ENCODE peak calls at places on chromosomes 1 and 21, in seven cellular contexts. U, A, T, L, K, P and V are unnamed samples.

GRCh38 chr1:227805606-227806197 is 9.8 kb upstream of the PRSS38 start:
- DNase-seq in K (no peak), P (no peak), T (peak), L (peak), U (no peak), A (no peak), V (peak)

GRCh38 chr1:62744594-62745577 is 39.0 kb upstream of the ATG4C start:
- DNase-seq in P (no peak), U (no peak), L (no peak), A (no peak), T (no peak), K (no peak), V (no peak)

GRCh38 chr1:109539676-109540075 is at the start of gene GPR61:
- DNase-seq in U (no peak), T (no peak), L (peak), A (no peak), K (peak), P (no peak), V (no peak)

GRCh38 chr1:236896716-236897115 is 101.6 kb downstream of the MTR start:
- DNase-seq in P (no peak), A (no peak), K (no peak), T (no peak), U (no peak), L (no peak), V (no peak)

GRCh38 chr1:201275266-201275666 is 8.0 kb upstream of the PKP1 start:
- DNase-seq in A (no peak), L (no peak), P (no peak), T (peak), U (no peak), K (no peak), V (peak)

GRCh38 chr1:207832796-207833195 is 78.1 kb downstream of the CD34 start:
- DNase-seq in T (no peak), K (no peak), U (no peak), L (no peak), P (no peak), A (no peak), V (no peak)

GRCh38 chr1:100398648-100399047 is 46.3 kb downstream of the CDC14A start:
- DNase-seq in T (no peak), U (no peak), K (no peak), A (no peak), P (no peak), L (no peak), V (no peak)

GRCh38 chr1:31181515-31182343 is 58.0 kb downstream of the NKAIN1 start:
- DNase-seq in T (peak), U (peak), K (peak), P (peak), L (peak), A (no peak), V (peak)

GRCh38 chr1:13700521-13701273 is 709 bp downstream of the PRDM2 start:
- DNase-seq in L (peak), K (no peak), T (peak), A (no peak), P (peak), U (peak), V (peak)

GRCh38 chr1:8089535-8090228 is 63.6 kb upstream of the ERRFI1 start:
- DNase-seq in A (no peak), L (no peak), U (no peak), K (no peak), P (no peak), T (peak), V (peak)

GRCh38 chr1:30814292-30814691 is 56.7 kb upstream of the LAPTM5 start:
- DNase-seq in T (no peak), A (no peak), P (no peak), K (no peak), L (no peak), U (no peak), V (no peak)

GRCh38 chr1:208668991-208669390 is 424.8 kb upstream of the PLXNA2 start:
- DNase-seq in P (no peak), T (no peak), U (no peak), K (peak), L (peak), A (no peak), V (no peak)

GRCh38 chr1:54248966-54249365 is 49.0 kb downstream of the MRPL37 start:
- DNase-seq in U (no peak), L (peak), T (peak), A (no peak), P (no peak), K (no peak), V (peak)

GRCh38 chr1:201570158-201570885 is 31.4 kb downstream of the NAV1 start:
- DNase-seq in T (no peak), P (no peak), U (no peak), K (no peak), A (no peak), L (no peak), V (no peak)

GRCh38 chr1:24003331-24003972 is 23.3 kb upstream of the SRSF10 start:
- DNase-seq in A (no peak), P (peak), T (peak), U (no peak), L (peak), K (no peak), V (peak)

GRCh38 chr1:243731974-243732373 is 118.1 kb downstream of the AKT3 start:
- DNase-seq in A (no peak), T (no peak), K (no peak), P (no peak), L (no peak), U (no peak), V (no peak)

GRCh38 chr21:24223625-24224024 is 1383.7 kb downstream of the MRPL39 start:
- DNase-seq in K (no peak), A (no peak), P (no peak), U (no peak), L (no peak), T (peak), V (no peak)

GRCh38 chr21:15018382-15018781 is 46.4 kb downstream of the NRIP1 start:
- DNase-seq in K (no peak), P (no peak), U (no peak), L (no peak), T (no peak), A (no peak), V (no peak)

GRCh38 chr1:9078035-9078948 is 8.9 kb upstream of the SLC2A5 start:
- DNase-seq in U (no peak), P (peak), L (peak), A (no peak), K (no peak), T (peak), V (peak)

GRCh38 chr21:40053007-40053406 is 185.8 kb downstream of the PCP4 start:
- DNase-seq in A (peak), U (no peak), L (no peak), P (no peak), T (no peak), K (no peak), V (no peak)

GRCh38 chr1:13892671-13893325 is 192.8 kb downstream of the PRDM2 start:
- DNase-seq in U (peak), L (no peak), T (no peak), K (peak), A (no peak), P (no peak), V (no peak)

GRCh38 chr1:9289724-9290493 is 2.8 kb upstream of the SPSB1 start:
- DNase-seq in L (peak), K (no peak), P (no peak), A (peak), T (peak), U (no peak), V (peak)

GRCh38 chr1:83929184-83929583 is 69.7 kb downstream of the TTLL7 start:
- DNase-seq in T (peak), K (no peak), L (peak), A (no peak), P (no peak), U (no peak), V (peak)

GRCh38 chr21:27422435-27422834 is 455.5 kb upstream of the ADAMTS5 start:
- DNase-seq in P (no peak), K (no peak), T (no peak), L (peak), A (no peak), U (no peak), V (peak)

GRCh38 chr1:213549982-213550381 is 437.8 kb upstream of the PROX1 start:
- DNase-seq in K (no peak), L (no peak), T (no peak), U (no peak), A (no peak), P (no peak), V (no peak)

GRCh38 chr1:16195518-16195905 is 16.9 kb downstream of the ARHGEF19 start:
- DNase-seq in T (no peak), K (no peak), L (no peak), P (no peak), A (no peak), U (peak), V (no peak)

GRCh38 chr1:52637946-52638345 is 5.0 kb downstream of the SHISAL2A start:
- DNase-seq in P (no peak), T (no peak), A (no peak), K (peak), L (no peak), U (no peak), V (no peak)

GRCh38 chr1:13725714-13726175 is 25.8 kb downstream of the PRDM2 start:
- DNase-seq in K (peak), U (no peak), T (no peak), A (no peak), P (peak), L (peak), V (peak)

GRCh38 chr1:54800899-54801759 is at the start of gene TTC22:
- DNase-seq in U (peak), A (no peak), K (no peak), L (no peak), P (peak), T (no peak), V (no peak)

GRCh38 chr1:119209943-119210342 is 69.5 kb upstream of the WARS2 start:
- DNase-seq in K (no peak), T (no peak), A (no peak), P (no peak), L (peak), U (no peak), V (peak)

GRCh38 chr1:58823481-58824010 is 39.7 kb upstream of the JUN start:
- DNase-seq in T (peak), U (no peak), P (no peak), A (no peak), K (peak), L (peak), V (peak)

DNA sequence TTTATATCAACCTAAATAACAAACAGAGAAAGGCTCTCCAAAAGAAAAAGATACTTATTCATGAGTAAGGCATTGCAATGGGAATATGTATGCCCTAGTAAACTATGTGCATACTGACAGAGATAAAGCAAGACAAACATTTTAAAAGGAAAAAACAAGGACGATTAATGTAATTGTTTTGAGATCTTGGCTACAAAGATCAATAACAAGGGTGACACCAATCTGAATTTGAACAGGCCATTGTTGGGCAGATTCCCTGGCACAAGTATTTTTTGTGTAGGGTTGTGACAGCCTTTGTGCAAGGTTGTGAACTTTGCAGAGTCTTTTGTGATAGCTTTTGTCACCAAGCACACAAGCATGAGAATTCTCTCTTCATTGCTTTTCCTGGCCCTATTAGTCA is 85.3 kb downstream of the EDEM3 start:
- DNase-seq in L (no peak), T (no peak), P (no peak), K (no peak), A (no peak), U (no peak), V (no peak)
- H3K4me3 ChIP-seq in L (no peak), T (no peak), P (no peak), K (no peak), A (no peak), U (no peak), V (no peak)

GRCh38 chr21:44510508-44511218 is 29.3 kb downstream of the KRTAP10-1 start:
- DNase-seq in L (peak), K (peak), A (no peak), U (peak), T (peak), P (peak), V (peak)

GRCh38 chr21:44510109-44510507 is 29.9 kb downstream of the KRTAP10-1 start:
- DNase-seq in L (no peak), U (no peak), P (no peak), K (no peak), A (no peak), T (no peak), V (no peak)

GRCh38 chr21:44508711-44509445 is 31.1 kb downstream of the KRTAP10-1 start:
- DNase-seq in P (no peak), L (no peak), A (no peak), K (no peak), T (no peak), U (no peak), V (no peak)

GRCh38 chr21:44508426-44508710 is 31.6 kb downstream of the KRTAP10-1 start:
- DNase-seq in U (no peak), P (no peak), K (no peak), L (no peak), A (no peak), T (no peak), V (no peak)

GRCh38 chr21:44509539-44509938 is 30.5 kb downstream of the KRTAP10-1 start:
- DNase-seq in T (no peak), U (no peak), A (no peak), K (no peak), P (no peak), L (no peak), V (no peak)
- TF ChIP-seq CTCF in T (no peak), U (no peak), A (no peak), K (no peak), P (peak), L (no peak), V (no peak)

DNA sequence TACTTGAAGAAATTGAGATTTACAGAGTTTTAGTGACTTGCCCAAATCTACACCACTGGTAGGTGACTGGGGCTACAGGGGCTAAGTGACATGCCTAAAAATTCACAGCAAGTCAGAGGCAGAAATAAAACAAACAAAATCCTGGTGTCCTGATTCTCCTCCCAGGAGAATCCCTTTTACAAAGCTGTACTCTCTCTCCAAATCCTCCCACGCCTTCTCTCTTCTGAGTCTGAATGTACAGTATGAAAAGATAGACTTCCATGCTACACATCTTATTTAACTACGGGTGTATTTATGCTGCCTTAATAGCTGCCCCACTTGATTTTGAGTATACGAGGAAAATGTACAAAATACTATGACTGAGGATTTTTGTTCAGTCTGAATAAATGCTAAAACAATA is 65.4 kb downstream of the SGIP1 start:
- DNase-seq in L (no peak), U (no peak), T (no peak), K (no peak), A (no peak), P (no peak), V (peak)
- H3K4me3 ChIP-seq in L (no peak), U (no peak), T (no peak), K (no peak), A (no peak), P (no peak), V (no peak)

GRCh38 chr1:96966536-96967138 is 245.1 kb downstream of the PTBP2 start:
- DNase-seq in K (peak), A (peak), T (peak), U (peak), L (peak), P (peak), V (peak)
- TF ChIP-seq CTCF in K (peak), A (peak), T (peak), U (peak), L (peak), P (peak), V (peak)

GRCh38 chr1:18956189-18957135 is at the start of gene IFFO2:
- DNase-seq in L (peak), U (peak), P (peak), A (peak), K (peak), T (peak), V (peak)

GRCh38 chr1:18959591-18959990 is 3.1 kb upstream of the IFFO2 start:
- DNase-seq in T (no peak), P (no peak), U (no peak), L (no peak), A (no peak), K (no peak), V (no peak)

GRCh38 chr1:18955442-18956188 is 861 bp downstream of the IFFO2 start:
- DNase-seq in T (no peak), U (peak), P (peak), L (peak), K (peak), A (no peak), V (peak)

GRCh38 chr1:18957136-18957521 is 653 bp upstream of the IFFO2 start:
- DNase-seq in K (peak), T (no peak), U (no peak), A (no peak), L (no peak), P (no peak), V (no peak)

GRCh38 chr1:18957532-18958295 is 1.2 kb upstream of the IFFO2 start:
- DNase-seq in P (no peak), A (no peak), L (no peak), T (no peak), U (peak), K (no peak), V (no peak)
- H3K4me3 ChIP-seq in P (no peak), A (peak), L (peak), T (no peak), U (no peak), K (peak), V (peak)

GRCh38 chr1:82790556-82790955 is 989.8 kb downstream of the ADGRL2 start:
- DNase-seq in P (no peak), K (no peak), L (no peak), T (no peak), U (no peak), A (no peak), V (no peak)

GRCh38 chr1:82801151-82801550 is 1000.4 kb downstream of the ADGRL2 start:
- DNase-seq in T (no peak), L (no peak), K (no peak), P (no peak), A (no peak), U (no peak), V (no peak)

GRCh38 chr1:82792151-82792550 is 991.4 kb downstream of the ADGRL2 start:
- DNase-seq in U (no peak), L (no peak), P (no peak), K (no peak), A (no peak), T (no peak), V (no peak)

GRCh38 chr1:82795503-82796149 is 994.9 kb downstream of the ADGRL2 start:
- DNase-seq in P (no peak), L (no peak), A (no peak), K (no peak), U (no peak), T (no peak), V (no peak)
- TF ChIP-seq CTCF in P (no peak), L (no peak), A (no peak), K (no peak), U (no peak), T (no peak), V (no peak)

DNA sequence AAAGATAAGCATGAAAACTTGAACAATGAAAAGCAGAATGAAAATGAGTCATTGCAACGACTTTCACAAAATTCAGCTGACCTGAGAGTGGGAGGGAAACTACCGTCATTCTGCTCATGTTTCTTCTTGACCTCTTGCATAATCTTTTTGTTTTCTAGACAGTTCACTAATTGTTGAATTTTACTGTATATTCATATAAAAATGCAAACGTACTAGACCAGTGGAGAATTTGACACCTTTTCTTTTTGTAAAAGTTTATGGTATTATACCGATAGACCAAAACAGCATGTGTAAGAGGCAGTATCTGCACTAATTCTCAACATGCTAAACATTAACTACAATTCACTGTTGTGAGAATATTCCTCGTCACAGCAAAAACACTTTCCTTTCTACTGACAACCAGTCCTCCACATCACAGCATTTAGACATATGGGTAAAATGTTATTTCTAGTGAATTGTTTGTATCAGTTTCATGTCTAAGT is 137.8 kb downstream of the GREM2 start:
- DNase-seq in T (peak), A (no peak), U (no peak), P (no peak), K (no peak), L (peak), V (peak)
- H3K4me3 ChIP-seq in T (no peak), A (no peak), U (no peak), P (no peak), K (no peak), L (no peak), V (no peak)

DNA sequence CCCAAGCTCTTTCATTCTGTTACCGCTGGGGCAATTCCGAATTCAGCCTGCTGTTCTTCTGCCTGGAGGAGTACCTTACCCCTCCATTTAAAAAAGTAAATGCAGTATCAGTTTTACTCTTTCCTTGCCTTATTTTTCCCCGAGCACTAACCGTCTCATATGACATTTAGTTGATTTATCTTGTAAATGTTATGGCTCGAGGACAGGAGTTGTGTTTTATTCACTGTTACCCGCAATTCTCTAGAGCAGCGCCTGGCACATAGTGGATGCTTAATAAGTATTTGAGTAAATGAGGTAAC is 425 bp upstream of the TADA1 start:
- DNase-seq in T (no peak), A (no peak), P (no peak), K (no peak), U (no peak), L (no peak), V (no peak)
- TF ChIP-seq CTCF in T (peak), A (peak), P (no peak), K (no peak), U (no peak), L (no peak), V (peak)